ENCODE peak calls at places on chromosome 22, in four cellular contexts. M is uterus, F is testis, B is H54. O is an unnamed sample.

GRCh38 chr22:21735198-21736083 is at the start of gene YPEL1:
- DNase-seq in F (peak), M (peak), B (peak), O (peak)

GRCh38 chr22:50485221-50486131 is 1.2 kb upstream of the MIOX start:
- DNase-seq in M (no peak), F (no peak), B (no peak), O (no peak)

GRCh38 chr22:49536571-49537131 is 291.0 kb downstream of the BRD1 start:
- DNase-seq in F (no peak), M (no peak), B (no peak), O (no peak)

GRCh38 chr22:28817919-28818859 is 17.8 kb upstream of the XBP1 start:
- DNase-seq in F (no peak), M (no peak), B (no peak), O (no peak)

GRCh38 chr22:40525250-40525884 is 111.2 kb downstream of the MRTFA start:
- DNase-seq in M (no peak), B (no peak), F (peak), O (peak)

GRCh38 chr22:40235418-40235817 is 57.7 kb downstream of the TNRC6B start:
- DNase-seq in F (no peak), B (no peak), M (no peak), O (no peak)

GRCh38 chr22:29308791-29309262 is 2.4 kb downstream of the GAS2L1 start:
- DNase-seq in M (no peak), F (no peak), B (peak), O (no peak)

GRCh38 chr22:36294801-36295200 is 41.9 kb downstream of the APOL1 start:
- DNase-seq in B (no peak), M (no peak), F (no peak), O (peak)

GRCh38 chr22:30015846-30016245 is 64.4 kb upstream of the HORMAD2 start:
- DNase-seq in F (no peak), B (no peak), M (no peak), O (no peak)

DNA sequence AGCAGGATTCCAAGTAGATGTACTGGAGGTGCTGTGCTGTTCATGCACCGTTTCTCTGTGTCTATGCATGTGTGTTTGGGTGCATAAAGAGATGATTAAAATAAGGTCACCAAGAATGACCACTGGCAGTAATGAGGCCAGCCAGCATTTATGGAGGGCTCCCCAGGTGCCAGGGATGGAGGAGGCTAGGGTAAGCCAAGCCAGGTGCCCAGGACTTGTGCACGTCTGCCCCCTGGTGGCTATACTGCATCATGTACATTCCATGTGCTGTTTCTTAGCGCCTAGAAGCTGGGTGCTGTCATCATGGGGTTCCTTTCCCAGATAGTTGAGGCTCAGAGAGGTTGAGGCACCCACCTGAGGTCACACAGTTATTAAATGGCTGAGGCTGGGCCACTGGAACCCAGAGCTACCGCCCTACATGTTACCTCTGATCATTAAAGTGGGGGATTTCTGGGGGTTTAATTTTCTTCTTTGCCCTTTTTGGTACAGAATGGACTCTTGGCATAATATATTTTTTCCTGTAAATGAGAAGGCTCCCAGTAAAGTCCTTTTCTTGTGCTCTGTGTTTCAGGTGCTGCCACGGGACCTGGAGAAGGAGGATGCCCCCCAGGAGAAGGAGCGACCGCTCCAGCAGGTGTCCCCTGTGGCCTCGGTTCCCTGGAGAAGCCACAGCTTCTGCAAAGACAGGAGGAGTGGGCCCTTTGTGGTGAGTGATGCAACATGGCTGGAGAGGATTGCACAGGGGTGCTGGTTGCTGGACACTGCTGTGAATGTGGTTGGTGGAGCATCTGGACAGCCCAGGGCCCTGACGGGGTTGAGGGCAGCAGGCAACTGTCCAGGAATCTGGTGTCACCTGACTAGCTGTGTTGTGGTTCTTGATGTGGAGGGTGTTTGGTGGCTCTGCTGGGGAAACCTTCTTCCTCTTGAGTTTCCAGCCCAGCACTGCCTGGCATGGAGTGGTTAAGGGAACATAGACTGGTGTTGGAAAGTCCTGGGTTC is 96.4 kb downstream of the KIAA1671 start:
- DNase-seq in F (peak), B (peak), M (peak), O (peak)
- TF ChIP-seq POLR2A in F (no peak), B (no peak), M (no peak), O (peak)

GRCh38 chr22:31957970-31958594 is 13.7 kb downstream of the YWHAH start:
- DNase-seq in F (no peak), B (no peak), M (no peak), O (no peak)
- TF ChIP-seq POLR2A in F (no peak), B (no peak), M (no peak), O (no peak)

DNA sequence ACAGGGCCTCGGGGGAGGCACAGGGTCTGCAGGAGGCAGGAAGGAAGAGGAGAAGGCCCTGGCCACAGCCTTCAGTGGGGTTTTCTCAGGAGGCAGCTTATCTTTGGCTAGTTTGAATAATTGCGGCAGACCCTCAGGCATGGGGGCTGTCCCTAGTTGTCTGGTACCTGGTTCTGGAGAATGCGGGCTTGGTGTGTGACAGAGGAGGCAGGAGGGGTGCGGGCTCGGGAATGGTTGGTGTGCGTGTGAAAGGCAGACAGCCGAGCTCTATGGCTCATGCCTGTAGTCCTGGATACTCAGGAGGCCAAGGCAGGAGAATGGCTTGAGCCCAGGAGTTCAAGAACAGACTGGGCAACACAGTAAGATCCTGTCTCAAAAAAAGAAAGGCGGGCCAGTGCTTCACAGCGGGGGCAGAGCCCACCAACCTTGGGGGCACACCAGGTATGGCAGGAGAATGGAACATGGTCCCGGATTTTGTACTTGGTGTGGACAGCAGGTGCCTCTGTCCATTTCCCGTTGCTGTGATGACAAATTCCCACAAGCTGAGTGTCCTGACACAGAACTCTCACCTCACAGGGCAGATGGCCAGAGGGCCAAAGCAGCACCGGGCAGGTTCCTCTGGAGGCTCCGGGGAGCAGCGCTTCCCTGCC is 640.6 kb downstream of the TBC1D22A start:
- DNase-seq in F (no peak), M (no peak), B (no peak), O (no peak)
- TF ChIP-seq POLR2A in F (no peak), M (no peak), B (no peak), O (no peak)

DNA sequence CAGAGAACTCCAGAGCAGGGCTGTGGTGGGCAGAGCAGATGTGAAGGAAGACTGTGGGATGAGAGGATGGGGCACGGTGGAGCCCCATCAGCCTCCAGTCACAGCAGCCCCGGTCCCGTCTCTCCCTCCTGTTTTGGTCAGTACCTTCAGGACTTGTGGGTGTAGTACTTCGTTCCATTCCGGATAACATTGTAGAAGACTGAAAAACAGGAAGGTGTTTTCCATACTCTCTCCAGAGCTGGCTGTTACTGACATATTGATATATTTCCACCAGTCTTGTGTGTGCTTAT is 15.4 kb downstream of the MED15 start:
- DNase-seq in F (no peak), M (no peak), B (no peak), O (no peak)
- TF ChIP-seq POLR2A in F (no peak), M (no peak), B (no peak), O (no peak)

DNA sequence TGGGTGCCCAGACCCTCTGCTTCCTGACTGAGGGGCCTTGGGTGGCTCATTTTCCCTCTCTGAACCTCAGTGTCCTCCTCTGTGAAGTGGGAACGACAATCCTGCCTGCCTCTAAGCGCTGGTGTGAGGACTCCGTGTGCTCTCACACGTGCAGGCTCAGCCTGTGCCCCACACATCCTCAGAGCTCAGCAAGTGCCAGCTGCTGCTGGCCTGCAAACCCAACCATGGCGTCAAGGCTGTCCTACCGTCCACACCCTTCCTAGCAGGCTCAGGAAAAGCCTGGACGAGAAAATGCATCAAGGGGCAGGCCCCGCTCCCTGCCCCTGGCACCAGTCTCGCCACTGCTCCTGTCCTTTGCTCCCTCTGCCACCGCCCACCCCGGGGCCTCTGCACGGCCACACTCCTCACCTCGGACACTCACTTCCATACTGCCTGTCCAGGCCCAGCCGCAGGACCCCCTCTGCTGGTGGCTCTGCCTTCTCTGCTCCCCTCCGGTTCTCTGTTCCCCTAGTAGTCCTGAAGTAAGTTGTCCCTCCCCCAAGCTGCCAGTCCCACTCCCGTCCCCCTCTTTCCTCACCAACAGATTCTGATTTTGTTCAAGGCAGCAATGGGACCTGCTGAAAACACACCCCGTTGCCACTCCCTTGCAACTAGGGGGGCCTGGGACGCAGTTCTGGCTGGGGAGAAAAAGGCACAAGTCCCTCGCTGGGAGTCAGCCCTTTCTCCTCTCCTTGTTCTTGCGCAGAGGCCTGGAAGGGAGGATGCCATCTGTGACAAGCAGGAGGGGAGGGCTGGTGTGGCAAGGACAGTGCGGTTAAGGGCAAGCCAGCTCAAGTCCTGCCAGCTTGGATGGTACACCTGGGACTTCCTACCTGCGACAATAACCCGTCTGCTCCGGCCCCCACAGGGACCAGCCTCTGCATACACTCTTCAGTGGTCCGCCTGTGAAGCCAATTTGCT is 62.2 kb downstream of the ARFGAP3 start:
- DNase-seq in F (no peak), B (no peak), M (no peak), O (no peak)
- TF ChIP-seq POLR2A in F (no peak), B (no peak), M (no peak), O (no peak)

DNA sequence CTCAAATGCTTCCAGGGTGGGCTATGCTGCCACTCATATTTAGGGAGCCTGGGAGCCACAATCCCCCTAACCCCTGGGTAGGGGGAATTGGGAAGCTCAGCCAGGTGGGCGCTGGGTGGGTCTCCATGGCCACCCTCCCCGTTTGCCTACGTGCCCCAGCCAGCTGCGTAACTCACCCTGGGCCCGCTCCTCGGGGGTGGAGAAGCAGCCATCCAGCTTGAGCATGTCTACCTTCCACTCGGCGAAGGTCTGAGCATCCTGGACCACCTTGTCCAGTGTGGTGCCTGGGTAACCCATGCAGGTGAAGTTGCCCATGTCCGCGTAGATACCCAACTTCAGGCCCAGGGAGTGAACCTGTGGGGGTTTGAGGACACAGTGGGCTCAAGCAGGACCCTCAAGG is 3.7 kb downstream of the NAGA start:
- DNase-seq in M (no peak), B (no peak), F (no peak), O (no peak)
- TF ChIP-seq POLR2A in M (no peak), B (no peak), F (no peak), O (no peak)

GRCh38 chr22:23896523-23897186 is 2.5 kb downstream of the MIF start:
- DNase-seq in F (no peak), B (no peak), M (no peak), O (no peak)
- TF ChIP-seq POLR2A in F (no peak), B (no peak), M (no peak), O (no peak)

DNA sequence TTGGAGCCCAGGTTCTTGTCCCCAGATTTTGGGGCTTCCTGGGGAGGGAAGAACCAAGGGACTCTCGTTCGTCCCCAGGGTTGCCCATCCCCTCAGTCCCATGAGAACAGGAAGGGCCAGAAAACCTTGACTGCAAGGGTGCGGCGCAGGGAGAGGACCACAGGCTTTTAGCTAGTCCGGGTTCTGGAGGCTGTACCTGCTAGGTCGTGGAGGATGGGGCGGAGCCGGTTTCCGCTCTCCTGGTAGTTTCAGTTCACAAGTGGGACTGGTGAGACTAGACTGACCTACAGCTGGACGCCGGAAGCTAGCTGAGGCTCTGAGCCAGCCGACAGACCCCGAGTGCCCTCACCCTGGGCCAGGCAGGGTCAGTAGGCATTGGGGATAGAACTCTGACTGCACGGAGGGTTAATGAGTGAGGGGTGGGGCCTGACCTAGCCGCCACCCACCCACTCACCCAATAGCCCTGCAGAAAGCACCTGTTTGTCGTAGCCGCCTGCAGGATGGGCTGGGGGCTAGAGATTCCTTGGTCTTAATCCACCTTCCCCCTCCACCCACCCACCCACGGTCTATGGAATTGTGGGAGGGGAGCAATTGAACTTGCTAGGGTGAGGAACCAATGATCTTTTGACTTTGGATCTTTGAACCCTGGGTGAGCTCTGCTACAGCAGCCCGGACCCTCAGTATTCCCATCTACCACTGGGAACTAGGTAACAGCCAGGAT is 1.5 kb downstream of the MAFF start:
- DNase-seq in M (no peak), F (peak), B (no peak), O (peak)
- TF ChIP-seq POLR2A in M (no peak), F (no peak), B (no peak), O (no peak)

DNA sequence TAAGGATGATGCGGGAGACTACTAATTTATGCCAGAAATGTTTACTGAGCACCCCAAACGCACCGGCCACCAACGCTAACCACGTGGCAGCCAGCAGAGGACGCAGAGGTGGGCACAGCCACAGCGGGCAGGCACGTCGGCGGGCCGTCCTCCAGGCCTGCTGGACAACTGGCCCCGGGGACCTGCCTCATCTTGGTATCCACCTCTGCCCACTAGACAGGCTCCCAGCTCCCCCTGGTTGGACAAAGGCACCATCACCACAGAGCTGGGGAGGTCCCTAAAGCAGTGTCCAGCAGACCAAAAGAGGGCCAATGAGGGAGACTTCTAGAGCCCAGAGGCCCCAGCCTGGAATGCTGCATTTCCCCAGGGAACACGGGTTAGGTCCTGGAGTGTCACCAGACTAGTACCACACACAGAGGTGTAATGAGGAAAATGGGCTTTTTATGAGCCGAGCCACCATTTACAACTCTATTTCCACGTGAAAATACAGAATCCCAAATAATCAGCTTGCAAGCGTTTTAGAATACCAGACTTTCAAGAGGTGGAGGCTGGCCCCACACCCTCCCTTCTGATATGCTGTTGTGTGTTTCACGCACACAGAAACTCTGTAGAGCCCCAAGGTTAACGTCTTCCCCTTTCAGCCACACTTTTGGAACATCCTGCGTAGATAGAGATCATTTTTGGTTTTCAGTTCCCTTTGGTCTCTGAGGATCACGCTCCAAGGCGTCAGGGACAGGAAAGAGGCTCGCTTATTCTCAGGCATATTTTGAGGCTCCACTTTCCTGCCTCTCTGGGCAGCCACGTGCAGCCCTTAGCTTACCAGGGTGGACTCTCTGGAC is 23.7 kb upstream of the BID start:
- DNase-seq in B (no peak), M (no peak), F (no peak), O (no peak)
- TF ChIP-seq POLR2A in B (no peak), M (no peak), F (no peak), O (no peak)